ENCODE peak calls at places on chromosomes 2 and 18, in four cellular contexts. G, V, O and X are unnamed samples.

GRCh38 chr18:75489493-75490190 is 62.1 kb upstream of the SMIM21 start:
- DNase-seq in G (peak; percentile 95), V (peak; percentile 86), O (peak; percentile 29), X (no peak)

GRCh38 chr2:32064021-32064678 is 794 bp downstream of the SPAST start:
- DNase-seq in V (peak; percentile 18), O (peak; percentile 35), G (peak; percentile 35), X (no peak)

GRCh38 chr2:33056170-33056569 is 109.4 kb downstream of the LTBP1 start:
- DNase-seq in G (no peak), V (no peak), O (no peak), X (no peak)

GRCh38 chr2:153986488-153987229 is 114.9 kb downstream of the GALNT13 start:
- DNase-seq in O (no peak), V (peak; percentile 64), G (no peak), X (peak; percentile 2)

GRCh38 chr2:216071452-216071851 is 10.2 kb downstream of the PECR start:
- DNase-seq in V (no peak), G (peak; percentile 40), O (no peak), X (no peak)

GRCh38 chr2:184394642-184395041 is 203.7 kb upstream of the ZNF804A start:
- DNase-seq in O (no peak), V (no peak), G (peak; percentile 54), X (no peak)

GRCh38 chr2:26767894-26768487 is 3.9 kb downstream of the SLC35F6 start:
- DNase-seq in G (no peak), O (no peak), V (no peak), X (no peak)

GRCh38 chr18:9866627-9867453 is 18.9 kb upstream of the TXNDC2 start:
- DNase-seq in V (no peak), O (no peak), G (no peak), X (no peak)

GRCh38 chr2:42970151-42970550 is 177.8 kb upstream of the HAAO start:
- DNase-seq in G (no peak), O (no peak), V (no peak), X (no peak)

GRCh38 chr2:19031642-19032041 is 326.8 kb downstream of the OSR1 start:
- DNase-seq in G (no peak), O (no peak), V (no peak), X (no peak)

GRCh38 chr18:24071029-24071428 is 56.5 kb downstream of the TTC39C start:
- DNase-seq in O (no peak), G (no peak), V (no peak), X (no peak)

GRCh38 chr18:50662775-50663383 is 103.0 kb downstream of the MAPK4 start:
- DNase-seq in G (no peak), V (no peak), O (no peak), X (peak; percentile 10)

GRCh38 chr2:196742685-196743084 is 56.8 kb downstream of the GTF3C3 start:
- DNase-seq in G (no peak), V (no peak), O (no peak), X (no peak)

GRCh38 chr18:59908790-59909189 is 9.0 kb downstream of the PMAIP1 start:
- DNase-seq in O (no peak), V (no peak), G (no peak), X (no peak)

GRCh38 chr2:146852661-146853060 is 992.2 kb upstream of the ACVR2A start:
- DNase-seq in G (no peak), O (no peak), V (no peak), X (peak; percentile 76)

GRCh38 chr2:178363252-178363651 is 87.7 kb downstream of the PRKRA start:
- DNase-seq in V (peak; percentile 43), G (no peak), O (no peak), X (no peak)

GRCh38 chr18:23336072-23336471 is 117.0 kb upstream of the RIOK3 start:
- DNase-seq in O (no peak), G (no peak), V (no peak), X (no peak)

GRCh38 chr2:229861431-229861830 is 60.4 kb downstream of the TRIP12 start:
- DNase-seq in G (peak; percentile 28), O (no peak), V (no peak), X (no peak)

GRCh38 chr2:230627806-230628724 is 84.6 kb upstream of the CAB39 start:
- DNase-seq in G (peak; percentile 86), V (peak; percentile 41), O (no peak), X (no peak)

GRCh38 chr2:1823187-1824169 is 79.2 kb upstream of the PXDN start:
- DNase-seq in V (no peak), O (no peak), G (no peak), X (peak; percentile 48)

GRCh38 chr18:33184918-33185317 is 255.6 kb downstream of the CCDC178 start:
- DNase-seq in O (no peak), G (no peak), V (no peak), X (no peak)

GRCh38 chr2:130829020-130829419 is 7.7 kb upstream of the ARHGEF4 start:
- DNase-seq in G (no peak), V (peak; percentile 69), O (no peak), X (no peak)

GRCh38 chr2:19205983-19206533 is 152.4 kb downstream of the OSR1 start:
- DNase-seq in V (no peak), G (peak; percentile 51), O (no peak), X (no peak)

GRCh38 chr2:182381225-182381624 is 45.6 kb downstream of the PDE1A start:
- DNase-seq in G (no peak), O (peak; percentile 37), V (no peak), X (no peak)

GRCh38 chr2:162403884-162404283 is 60.0 kb downstream of the GCA start:
- DNase-seq in O (no peak), V (no peak), G (peak; percentile 1), X (no peak)

GRCh38 chr2:40746150-40746549 is 294.3 kb upstream of the SLC8A1 start:
- DNase-seq in O (peak; percentile 67), G (no peak), V (peak; percentile 83), X (peak; percentile 79)

GRCh38 chr18:65671621-65672415 is 79.0 kb upstream of the CDH7 start:
- DNase-seq in O (peak; percentile 38), V (no peak), G (no peak), X (no peak)

DNA sequence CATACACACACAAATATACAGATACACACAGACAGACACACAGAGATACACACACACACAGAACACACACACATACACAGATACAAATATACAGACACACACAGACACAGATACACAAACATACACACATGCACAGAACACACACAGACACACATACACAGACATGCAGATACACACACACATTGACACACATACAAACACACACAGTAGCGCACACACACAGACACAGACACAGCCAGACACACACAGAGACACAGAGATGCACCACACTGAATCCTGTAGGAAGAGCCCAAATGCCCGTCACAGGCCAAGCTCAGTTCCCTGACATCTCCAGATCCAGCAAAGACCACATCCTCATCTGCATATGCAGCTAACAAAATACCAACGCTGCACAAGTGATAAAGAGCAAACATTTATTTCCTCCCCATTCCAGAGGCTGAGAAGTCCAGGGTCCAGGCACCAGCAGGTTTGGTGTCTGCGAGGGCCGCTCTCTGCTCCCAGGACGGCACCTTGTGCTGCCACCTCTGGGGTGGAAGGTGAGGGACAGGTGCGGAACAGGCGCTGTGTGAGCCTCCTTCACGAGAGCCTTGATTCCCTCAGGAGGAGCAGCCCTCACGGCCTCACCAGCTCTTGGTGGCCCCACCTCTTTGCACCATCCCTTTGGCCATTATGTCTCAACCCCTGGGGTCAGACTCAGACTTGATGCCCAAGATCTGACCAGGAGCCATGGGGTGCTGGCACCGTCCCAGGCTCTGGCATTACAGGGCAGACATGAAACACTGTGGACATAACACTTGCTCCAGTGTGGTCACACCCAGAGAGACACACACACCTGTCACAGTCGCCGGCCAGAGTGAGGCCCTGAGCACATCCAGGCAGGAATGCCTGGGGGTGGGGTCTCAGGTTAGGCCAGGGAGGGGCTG is 108.7 kb downstream of the NDUFA10 start:
- DNase-seq in O (peak; percentile 7), V (no peak), G (no peak), X (no peak)
- H3K9me3 ChIP-seq in O (no peaks in the 10 kb centered on the region), V (peaks cover 59% of the 10 kb centered on the region), G (peaks cover 18% of the 10 kb centered on the region), X (peaks cover 6% of the 10 kb centered on the region)

GRCh38 chr2:15838481-15838880 is 101.9 kb upstream of the MYCN start:
- DNase-seq in O (no peak), G (no peak), V (no peak), X (no peak)

GRCh38 chr2:15834381-15835031 is 105.8 kb upstream of the MYCN start:
- DNase-seq in O (no peak), V (no peak), G (no peak), X (no peak)

GRCh38 chr2:15836942-15837610 is 103.3 kb upstream of the MYCN start:
- DNase-seq in G (no peak), O (peak; percentile 23), V (no peak), X (no peak)

GRCh38 chr2:15833731-15834130 is 106.6 kb upstream of the MYCN start:
- DNase-seq in O (no peak), G (no peak), V (no peak), X (no peak)

DNA sequence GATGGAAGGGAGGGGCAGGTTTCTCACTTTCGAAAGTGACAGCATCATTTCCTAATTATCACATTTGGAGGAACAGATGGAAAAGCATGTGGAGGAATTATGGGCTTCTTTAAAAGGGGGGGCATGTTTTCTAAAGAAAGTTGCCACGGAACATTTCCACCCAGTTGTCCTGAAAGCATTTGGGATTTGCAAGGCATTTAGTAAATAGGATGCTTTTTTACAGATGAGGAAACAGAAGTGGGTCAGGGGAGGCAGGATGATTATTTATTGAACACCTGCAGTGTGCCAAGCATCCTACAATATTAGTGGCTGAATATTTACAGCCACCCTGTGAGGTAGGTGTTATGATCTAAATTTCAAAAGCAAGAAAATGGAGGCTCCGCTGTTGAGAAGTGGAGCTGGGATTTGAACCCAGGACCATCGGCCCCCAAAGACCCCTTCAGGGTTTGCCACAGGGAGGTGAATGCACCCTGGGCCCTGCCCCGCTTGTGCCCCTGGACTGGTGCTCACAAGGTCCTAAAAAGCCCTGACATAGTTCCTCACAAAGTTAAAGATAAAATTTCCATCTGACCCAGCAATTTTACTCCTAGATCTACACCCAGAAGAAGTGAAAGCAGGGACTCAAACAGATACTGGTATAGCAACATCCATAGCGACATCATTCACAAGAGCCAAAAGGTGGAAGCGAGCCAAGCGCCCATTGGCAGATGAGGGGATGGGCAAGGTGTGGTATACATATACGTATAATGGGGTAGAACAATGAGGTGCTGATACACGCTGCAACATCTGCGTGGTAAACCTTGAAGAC is 104.0 kb upstream of the MYCN start:
- DNase-seq in V (no peak), G (no peak), O (no peak), X (no peak)
- H3K9me3 ChIP-seq in V (no peaks in the 10 kb centered on the region), G (peaks cover 9% of the 10 kb centered on the region), O (no peaks in the 10 kb centered on the region), X (no peaks in the 10 kb centered on the region)

GRCh38 chr2:38060206-38060605 is 15.7 kb downstream of the CYP1B1 start:
- DNase-seq in O (no peak), G (no peak), V (no peak), X (no peak)
- H3K9me3 ChIP-seq in O (no peaks in the 10 kb centered on the region), G (no peaks in the 10 kb centered on the region), V (no peaks in the 10 kb centered on the region), X (no peaks in the 10 kb centered on the region)

GRCh38 chr18:78393463-78393862 is 586.2 kb upstream of the SALL3 start:
- DNase-seq in V (no peak), G (no peak), O (no peak), X (no peak)

GRCh38 chr18:78390985-78391384 is 588.6 kb upstream of the SALL3 start:
- DNase-seq in V (no peak), G (no peak), O (no peak), X (no peak)

GRCh38 chr18:78399992-78400503 is 579.6 kb upstream of the SALL3 start:
- DNase-seq in G (no peak), O (no peak), V (no peak), X (no peak)

GRCh38 chr18:78396756-78397155 is 582.9 kb upstream of the SALL3 start:
- DNase-seq in G (no peak), O (no peak), V (no peak), X (no peak)

DNA sequence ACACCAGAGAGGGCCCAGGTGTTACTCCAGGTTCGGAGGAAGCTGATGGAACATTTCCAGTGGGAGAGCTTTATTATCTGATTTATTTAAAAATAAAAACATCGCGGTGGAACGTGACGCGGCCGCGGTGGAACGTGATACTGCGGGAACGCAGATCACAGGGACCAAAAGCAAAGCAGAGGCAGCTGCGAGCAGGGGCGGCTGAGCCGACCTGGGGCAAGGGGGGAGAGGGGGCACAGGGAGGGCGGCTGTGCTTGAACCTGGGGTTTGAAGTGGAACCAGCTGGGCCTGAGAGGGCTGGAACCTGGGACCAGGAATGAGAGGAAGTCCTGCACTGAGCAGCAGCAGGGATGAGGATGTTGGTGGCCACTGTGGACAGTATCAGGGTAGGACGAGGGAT is 583.5 kb upstream of the SALL3 start:
- DNase-seq in O (no peak), V (no peak), G (no peak), X (no peak)
- H3K9me3 ChIP-seq in O (no peaks in the 10 kb centered on the region), V (no peaks in the 10 kb centered on the region), G (no peaks in the 10 kb centered on the region), X (no peaks in the 10 kb centered on the region)